ENCODE peak calls at places on chromosome 10, in six cellular contexts. D is neuronal stem cell, Q is mesendoderm, L is IMR-90, E is H1, N is mesenchymal stem cell. T is an unnamed sample.

GRCh38 chr10:34464000-34464399 is 351.1 kb downstream of the PARD3 start:
- DNase-seq in D (no peak), Q (no peak), L (no peak), E (no peak), N (no peak), T (no peak)

GRCh38 chr10:99460070-99460469 is 29.6 kb upstream of the GOT1 start:
- DNase-seq in D (no peak), Q (no peak), L (no peak), E (no peak), N (no peak), T (no peak)

GRCh38 chr10:113752553-113752952 is 1.1 kb downstream of the PLEKHS1 start:
- DNase-seq in D (no peak), Q (no peak), L (no peak), E (no peak), N (no peak), T (no peak)

GRCh38 chr10:128098631-128099030 is 27.6 kb downstream of the MKI67 start:
- DNase-seq in D (no peak), Q (no peak), L (no peak), E (no peak), N (no peak), T (no peak)

GRCh38 chr10:102782698-102783540 is 39.2 kb downstream of the WBP1L start:
- DNase-seq in D (no peak), Q (peak; percentile 51), L (peak; percentile 95), E (no peak), N (peak; percentile 92), T (no peak)

GRCh38 chr10:26983156-26983555 is 117.1 kb downstream of the ANKRD26 start:
- DNase-seq in D (no peak), Q (no peak), L (no peak), E (no peak), N (no peak), T (no peak)

GRCh38 chr10:120945801-120946302 is 94.7 kb downstream of the WDR11 start:
- DNase-seq in D (no peak), Q (no peak), L (no peak), E (no peak), N (no peak), T (no peak)

GRCh38 chr10:27893320-27894014 is 105.4 kb downstream of the ODAD2 start:
- DNase-seq in D (no peak), Q (no peak), L (peak; percentile 31), E (no peak), N (peak; percentile 6), T (no peak)

GRCh38 chr10:103716206-103717160 is 138.9 kb downstream of the SH3PXD2A start:
- DNase-seq in D (no peak), Q (peak; percentile 84), L (no peak), E (no peak), N (no peak), T (peak; percentile 88)

GRCh38 chr10:30751678-30752331 is 122.3 kb upstream of the LYZL2 start:
- DNase-seq in D (peak; percentile 59), Q (peak; percentile 70), L (peak; percentile 75), E (peak; percentile 31), N (peak; percentile 64), T (peak; percentile 58)

GRCh38 chr10:3654496-3654895 is 130.5 kb downstream of the KLF6 start:
- DNase-seq in D (no peak), Q (peak; percentile 34), L (peak; percentile 18), E (no peak), N (peak; percentile 21), T (no peak)

GRCh38 chr10:56586391-56586790 is 225.3 kb upstream of the ZWINT start:
- DNase-seq in D (peak; percentile 26), Q (peak; percentile 50), L (no peak), E (no peak), N (no peak), T (no peak)

GRCh38 chr10:86139066-86139657 is 227.4 kb downstream of the GRID1 start:
- DNase-seq in D (peak; percentile 6), Q (peak; percentile 68), L (no peak), E (peak; percentile 17), N (no peak), T (peak; percentile 71)

GRCh38 chr10:128952856-128953255 is 514.2 kb upstream of the MGMT start:
- DNase-seq in D (no peak), Q (peak; percentile 8), L (no peak), E (no peak), N (no peak), T (no peak)

GRCh38 chr10:113071446-113071845 is 121.4 kb downstream of the TCF7L2 start:
- DNase-seq in D (no peak), Q (peak; percentile 87), L (peak; percentile 55), E (no peak), N (no peak), T (no peak)

GRCh38 chr10:83990126-83990525 is 149.2 kb upstream of the GHITM start:
- DNase-seq in D (no peak), Q (no peak), L (no peak), E (no peak), N (no peak), T (no peak)

GRCh38 chr10:91590142-91590903 is 42.5 kb downstream of the PPP1R3C start:
- DNase-seq in D (no peak), Q (no peak), L (peak; percentile 92), E (no peak), N (peak; percentile 76), T (peak; percentile 19)

GRCh38 chr10:11113156-11113555 is 95.5 kb downstream of the CELF2 start:
- DNase-seq in D (no peak), Q (no peak), L (no peak), E (no peak), N (no peak), T (peak; percentile 2)

GRCh38 chr10:108783897-108784296 is 1139.4 kb downstream of the XPNPEP1 start:
- DNase-seq in D (peak; percentile 5), Q (peak; percentile 89), L (peak; percentile 36), E (peak; percentile 5), N (peak; percentile 35), T (no peak)

GRCh38 chr10:31346953-31347352 is 27.9 kb downstream of the ZEB1 start:
- DNase-seq in D (no peak), Q (no peak), L (no peak), E (no peak), N (no peak), T (no peak)

GRCh38 chr10:46525177-46525823 is 31.2 kb downstream of the GPRIN2 start:
- DNase-seq in D (no peak), Q (peak; percentile 65), L (peak; percentile 89), E (no peak), N (peak; percentile 83), T (peak; percentile 64)

GRCh38 chr10:29687411-29688160 is 52.8 kb upstream of the SVIL start:
- DNase-seq in D (no peak), Q (peak; percentile 62), L (peak; percentile 25), E (no peak), N (peak; percentile 70), T (no peak)

GRCh38 chr10:33237736-33238624 is 96.5 kb downstream of the NRP1 start:
- DNase-seq in D (no peak), Q (peak; percentile 93), L (peak; percentile 99), E (peak; percentile 25), N (peak; percentile 94), T (peak; percentile 90)

GRCh38 chr10:131084791-131085585 is 226.5 kb downstream of the TCERG1L start:
- DNase-seq in D (no peak), Q (no peak), L (no peak), E (no peak), N (no peak), T (no peak)

GRCh38 chr10:103273026-103273425 is 3.9 kb upstream of the INA start:
- DNase-seq in D (no peak), Q (peak; percentile 82), L (peak; percentile 97), E (no peak), N (peak; percentile 93), T (peak; percentile 87)

GRCh38 chr10:60990663-60991062 is 46.7 kb upstream of the RHOBTB1 start:
- DNase-seq in D (no peak), Q (peak; percentile 78), L (no peak), E (no peak), N (no peak), T (no peak)

GRCh38 chr10:133324198-133324792 is 12.4 kb downstream of the CALY start:
- DNase-seq in D (no peak), Q (peak; percentile 77), L (peak; percentile 55), E (no peak), N (peak; percentile 43), T (no peak)

GRCh38 chr10:115844592-115844991 is 428.4 kb downstream of the GFRA1 start:
- DNase-seq in D (no peak), Q (no peak), L (no peak), E (no peak), N (peak; percentile 37), T (no peak)

GRCh38 chr10:115849197-115849596 is 423.8 kb downstream of the GFRA1 start:
- DNase-seq in D (no peak), Q (no peak), L (no peak), E (no peak), N (no peak), T (no peak)

GRCh38 chr10:115845958-115846357 is 427.0 kb downstream of the GFRA1 start:
- DNase-seq in D (no peak), Q (no peak), L (no peak), E (no peak), N (no peak), T (no peak)

GRCh38 chr10:115850666-115851065 is 422.3 kb downstream of the GFRA1 start:
- DNase-seq in D (no peak), Q (no peak), L (no peak), E (no peak), N (no peak), T (no peak)

DNA sequence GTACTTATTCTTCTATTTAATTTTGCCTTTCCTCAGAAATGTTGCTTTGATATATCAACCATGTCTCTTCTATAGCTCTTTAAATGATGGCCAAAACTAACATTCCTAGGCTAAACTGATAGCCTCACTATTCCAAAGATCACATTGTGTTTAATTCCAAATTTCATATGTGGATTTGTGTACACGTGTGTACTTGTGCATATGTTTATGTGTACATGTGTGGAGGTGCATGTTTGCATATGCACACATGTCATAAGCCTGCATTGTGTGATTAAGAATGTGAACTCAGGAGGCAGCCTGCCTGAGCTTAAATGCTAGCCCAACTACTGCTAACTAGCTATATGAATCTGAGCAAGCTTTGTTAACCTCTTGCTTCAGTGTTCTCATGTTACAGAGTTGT is 426.5 kb downstream of the GFRA1 start:
- DNase-seq in D (no peak), Q (no peak), L (no peak), E (no peak), N (no peak), T (no peak)
- H3K23ac ChIP-seq in D (no peak overlapping the region), Q (no peak overlapping the region), L (no peak overlapping the region), E (no peak overlapping the region), N (no peak overlapping the region), T (no peak overlapping the region)

DNA sequence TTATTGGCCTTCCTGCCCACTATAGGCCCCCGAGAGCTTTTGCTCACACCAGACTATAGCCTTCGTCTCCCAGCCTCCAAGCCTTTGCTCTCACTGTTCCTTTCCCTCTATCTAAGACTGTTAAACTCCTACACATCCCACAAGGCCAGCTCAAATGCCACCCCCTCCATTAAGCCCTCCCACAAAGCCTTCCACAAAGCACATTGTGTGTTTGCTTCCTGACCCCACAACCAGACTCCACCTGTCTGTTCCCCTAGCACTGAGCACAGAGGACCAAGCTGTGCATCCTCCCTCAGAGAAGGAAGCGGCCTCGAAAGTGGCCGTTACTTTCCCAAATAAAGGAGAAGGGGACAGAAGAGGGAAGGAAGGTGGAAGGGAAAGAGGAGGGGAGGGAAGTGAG is 1.3 kb downstream of the LOXL4 start:
- DNase-seq in D (no peak), Q (no peak), L (no peak), E (no peak), N (no peak), T (no peak)
- H3K27ac ChIP-seq in D (no peak overlapping the region), Q (no peak overlapping the region), L (no peak overlapping the region), E (no peak overlapping the region), N (no peak overlapping the region), T (no peak overlapping the region)

GRCh38 chr10:116627386-116627933 is 6.7 kb downstream of the PNLIPRP2 start:
- DNase-seq in D (peak; percentile 33), Q (peak; percentile 59), L (no peak), E (peak; percentile 31), N (no peak), T (peak; percentile 50)
- H3K4me3 ChIP-seq in D (no peak overlapping the region), Q (no peak overlapping the region), L (no peak overlapping the region), E (peak overlapping the region; percentile 49), N (peak overlapping the region; percentile 29), T (peak overlapping the region; percentile 55)

GRCh38 chr10:125849448-125849847 is 26.1 kb downstream of the BCCIP start:
- DNase-seq in D (no peak), Q (no peak), L (no peak), E (no peak), N (no peak), T (no peak)
- H3K23ac ChIP-seq in D (no peak overlapping the region), Q (no peak overlapping the region), L (no peak overlapping the region), E (no peak overlapping the region), N (no peak overlapping the region), T (no peak overlapping the region)